ENCODE peak calls at places on chromosome 13, in eight cellular contexts. J is activated B cell treated with CpG ODN at 0.5 μM for 24 hours; W is hepatocyte; L is NCI-H1105 treated with DMSO at 0.1 percent for 48 hours; P is AG20443; C is stimulated activated CD4-positive, alpha-beta T cell treated with anti-CD3 and anti-CD28 coated beads, Interleukin-2, amount 100 ng/mL, for 24 hours; Q is effector memory CD8-positive, alpha-beta T cell; K is stimulated activated CD8-positive, alpha-beta memory T cell treated with anti-CD3 and anti-CD28 coated beads, Interleukin-4, amount 100 ng/mL, for 1 hour. B is an unnamed sample.

GRCh38 chr13:112254061-112254818 is 121.9 kb upstream of the SPACA7 start:
- DNase-seq in Q (no peak), C (no peak), P (no peak), J (no peak), K (no peak), L (no peak), W (no peak), B (no peak)

GRCh38 chr13:40589285-40590109 is 76.9 kb downstream of the FOXO1 start:
- DNase-seq in J (no peak), L (no peak), W (no peak), C (no peak), K (no peak), Q (no peak), P (peak), B (no peak)

GRCh38 chr13:31725841-31726240 is 13.5 kb upstream of the RXFP2 start:
- DNase-seq in C (no peak), L (no peak), J (no peak), Q (no peak), W (no peak), K (no peak), P (no peak), B (no peak)

GRCh38 chr13:99501952-99502310 is 659 bp downstream of the TM9SF2 start:
- DNase-seq in K (no peak), C (peak), W (peak), P (peak), L (no peak), Q (no peak), J (no peak), B (peak)

GRCh38 chr13:46507978-46508377 is 45.0 kb upstream of the LRCH1 start:
- DNase-seq in C (no peak), L (no peak), W (no peak), K (no peak), J (no peak), P (no peak), Q (no peak), B (no peak)

GRCh38 chr13:79516590-79516989 is 35.6 kb downstream of the NDFIP2 start:
- DNase-seq in Q (no peak), W (no peak), J (no peak), L (no peak), K (no peak), C (no peak), P (no peak), B (no peak)

GRCh38 chr13:24108615-24108965 is 51.9 kb upstream of the SPATA13 start:
- DNase-seq in P (no peak), W (no peak), C (no peak), K (no peak), Q (no peak), L (no peak), J (no peak), B (no peak)

GRCh38 chr13:74090397-74090796 is 43.8 kb downstream of the KLF12 start:
- DNase-seq in J (no peak), K (no peak), L (no peak), C (no peak), Q (no peak), W (no peak), P (no peak), B (no peak)

GRCh38 chr13:102658678-102659077 is 36.2 kb downstream of the METTL21C start:
- DNase-seq in C (no peak), L (no peak), J (no peak), W (no peak), K (no peak), Q (no peak), P (no peak), B (no peak)

GRCh38 chr13:100789968-100790367 is 115.4 kb upstream of the TMTC4 start:
- DNase-seq in P (no peak), W (no peak), K (no peak), L (no peak), J (no peak), Q (no peak), C (no peak), B (no peak)

GRCh38 chr13:29105779-29106178 is 285.6 kb downstream of the MTUS2 start:
- DNase-seq in J (no peak), Q (no peak), L (no peak), K (no peak), W (peak), C (no peak), P (peak), B (no peak)

GRCh38 chr13:102260256-102260655 is 141.6 kb downstream of the FGF14 start:
- DNase-seq in P (no peak), L (no peak), Q (no peak), K (no peak), C (no peak), W (no peak), J (no peak), B (no peak)

GRCh38 chr13:25203256-25203794 is 31.2 kb upstream of the AMER2 start:
- DNase-seq in W (no peak), Q (no peak), P (peak), K (no peak), L (no peak), J (no peak), C (no peak), B (no peak)

B was measured in effector CD8-positive, alpha-beta T cell.